ENCODE peak calls at places on chromosome 7, in five cellular contexts. R is heart right ventricle, M is endothelial cell, I is AG09319, C is astrocyte of the spinal cord. E is an unnamed sample.
A peak's percentile ranks its signal among the peaks of the same experiment; 100 is the strongest.

GRCh38 chr7:103524042-103524907 is 78.3 kb upstream of the SLC26A5 start:
- DNase-seq in C (peak; percentile 43), R (no peak), I (no peak), M (no peak), E (no peak)

GRCh38 chr7:150829426-150829825 is 22.9 kb upstream of the AOC1 start:
- DNase-seq in C (no peak), M (no peak), R (no peak), I (no peak), E (no peak)

GRCh38 chr7:112080974-112081373 is 125.2 kb downstream of the DOCK4 start:
- DNase-seq in M (peak; percentile 19), I (no peak), C (peak; percentile 70), R (no peak), E (no peak)

GRCh38 chr7:50553973-50554372 is 11.2 kb downstream of the DDC start:
- DNase-seq in R (no peak), C (no peak), M (no peak), I (no peak), E (no peak)

GRCh38 chr7:155618708-155619633 is 25.5 kb upstream of the RBM33 start:
- DNase-seq in I (no peak), R (no peak), C (peak; percentile 10), M (no peak), E (no peak)

GRCh38 chr7:54664235-54665228 is 94.5 kb downstream of the SEC61G start:
- DNase-seq in M (peak; percentile 83), I (no peak), R (peak; percentile 31), C (peak; percentile 15), E (peak; percentile 75)

GRCh38 chr7:159121068-159121467 is 23.6 kb downstream of the VIPR2 start:
- DNase-seq in R (no peak), I (no peak), M (no peak), C (no peak), E (no peak)

GRCh38 chr7:13169356-13169755 is 481.9 kb downstream of the ARL4A start:
- DNase-seq in R (no peak), I (no peak), M (no peak), C (no peak), E (no peak)

GRCh38 chr7:85068796-85069195 is 118.1 kb downstream of the SEMA3D start:
- DNase-seq in R (no peak), I (peak; percentile 48), C (peak; percentile 88), M (no peak), E (no peak)

GRCh38 chr7:32507416-32507815 is 12.1 kb downstream of the AVL9 start:
- DNase-seq in R (no peak), I (no peak), C (peak; percentile 17), M (no peak), E (no peak)

GRCh38 chr7:129514683-129515082 is 12.4 kb downstream of the SMKR1 start:
- DNase-seq in C (peak; percentile 33), M (no peak), R (no peak), I (no peak), E (no peak)

GRCh38 chr7:134887523-134887922 is 98.8 kb upstream of the AGBL3 start:
- DNase-seq in I (no peak), C (no peak), R (no peak), M (no peak), E (no peak)

GRCh38 chr7:155362380-155363145 is 64.9 kb downstream of the INSIG1 start:
- DNase-seq in M (no peak), R (no peak), I (no peak), C (no peak), E (no peak)

GRCh38 chr7:46291064-46291463 is 370.0 kb upstream of the IGFBP3 start:
- DNase-seq in R (no peak), C (peak; percentile 45), I (no peak), M (no peak), E (no peak)

GRCh38 chr7:114087674-114088539 is 169.1 kb upstream of the PPP1R3A start:
- DNase-seq in C (no peak), R (no peak), M (peak; percentile 14), I (no peak), E (no peak)

GRCh38 chr7:98341106-98341505 is 59.6 kb downstream of the BRI3 start:
- DNase-seq in R (no peak), I (no peak), C (peak; percentile 60), M (no peak), E (no peak)

GRCh38 chr7:43784030-43785001 is 25.8 kb downstream of the BLVRA start:
- DNase-seq in R (no peak), I (no peak), M (no peak), C (no peak), E (no peak)

GRCh38 chr7:121525155-121525819 is 129.2 kb upstream of the FAM3C start:
- DNase-seq in M (no peak), I (no peak), R (no peak), C (no peak), E (no peak)

GRCh38 chr7:121714559-121715303 is 158.2 kb upstream of the PTPRZ1 start:
- DNase-seq in R (no peak), C (no peak), M (no peak), I (no peak), E (no peak)

GRCh38 chr7:23184709-23185354 is 3.0 kb downstream of the NUP42 start:
- DNase-seq in R (no peak), C (peak; percentile 36), M (peak; percentile 64), I (peak; percentile 29), E (no peak)

GRCh38 chr7:35694784-35695627 is at the start of gene HERPUD2:
- DNase-seq in R (peak; percentile 93), M (peak; percentile 85), I (peak; percentile 66), C (peak; percentile 93), E (peak; percentile 91)
- TF ChIP-seq CTCF in R (no peak), M (no peak), I (no peak), C (no peak), E (no peak)

GRCh38 chr7:27164381-27165088 is 802 bp downstream of the HOXA9 start:
- DNase-seq in R (no peak), C (no peak), I (no peak), M (peak; percentile 60), E (no peak)
- TF ChIP-seq CTCF in R (no peak), C (no peak), I (no peak), M (no peak), E (peak; percentile 53)

GRCh38 chr7:157485361-157485831 is 148.6 kb downstream of the DNAJB6 start:
- DNase-seq in I (no peak), M (no peak), R (no peak), C (no peak), E (no peak)

GRCh38 chr7:157483515-157483914 is 146.7 kb downstream of the DNAJB6 start:
- DNase-seq in C (no peak), R (no peak), M (no peak), I (no peak), E (no peak)

GRCh38 chr7:157485961-157486510 is 149.2 kb downstream of the DNAJB6 start:
- DNase-seq in M (no peak), R (no peak), I (no peak), C (no peak), E (no peak)

GRCh38 chr7:157483971-157484410 is 147.2 kb downstream of the DNAJB6 start:
- DNase-seq in M (no peak), I (no peak), R (no peak), C (no peak), E (no peak)

DNA sequence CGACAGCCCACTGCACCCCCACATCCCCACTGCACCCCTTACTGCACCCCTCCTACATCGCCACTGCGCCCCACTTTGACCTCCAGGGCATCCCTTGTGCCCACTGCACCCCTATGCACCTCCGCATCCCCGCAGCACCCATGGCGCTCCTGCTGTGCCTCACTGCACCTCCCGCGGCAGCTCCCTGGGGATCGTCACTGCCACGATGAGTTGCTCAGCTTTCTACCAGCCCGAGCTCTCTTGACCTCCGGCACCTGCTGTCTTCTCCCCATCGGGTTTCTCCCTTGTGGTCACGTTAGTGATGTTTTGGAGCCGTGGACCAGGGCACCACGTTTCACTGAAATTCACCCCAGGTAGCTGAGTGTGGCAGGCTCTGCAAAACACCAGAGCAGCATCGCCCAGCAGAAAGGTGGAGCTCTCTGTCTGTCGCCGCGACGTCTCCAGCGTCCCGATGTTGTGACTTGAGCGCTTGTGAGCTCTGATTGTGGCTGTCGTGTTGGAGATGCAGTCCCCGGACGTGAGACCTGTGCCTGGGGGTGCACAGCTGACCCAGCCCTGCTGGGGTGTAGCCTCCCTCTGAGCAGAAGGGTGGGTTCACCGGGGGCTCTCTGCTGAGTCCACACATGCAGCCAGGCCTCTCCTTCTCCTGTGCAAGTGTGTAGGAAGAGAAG is 147.7 kb downstream of the DNAJB6 start:
- DNase-seq in R (no peak), C (no peak), I (no peak), M (no peak), E (no peak)
- TF ChIP-seq CTCF in R (no peak), C (no peak), I (no peak), M (no peak), E (no peak)

GRCh38 chr7:133564484-133564883 is 311.6 kb downstream of the EXOC4 start:
- DNase-seq in I (no peak), C (no peak), M (no peak), R (no peak), E (no peak)
- TF ChIP-seq CTCF in I (no peak), C (no peak), M (peak; percentile 31), R (no peak), E (peak; percentile 14)

GRCh38 chr7:20344396-20344795 is 13.7 kb downstream of the ITGB8 start:
- DNase-seq in I (no peak), C (no peak), R (no peak), M (no peak), E (no peak)

GRCh38 chr7:20343954-20344353 is 13.3 kb downstream of the ITGB8 start:
- DNase-seq in R (no peak), I (no peak), M (no peak), C (no peak), E (no peak)

GRCh38 chr7:20348408-20348807 is 17.7 kb downstream of the ITGB8 start:
- DNase-seq in R (no peak), C (no peak), M (no peak), I (no peak), E (no peak)

GRCh38 chr7:20343211-20343610 is 12.5 kb downstream of the ITGB8 start:
- DNase-seq in I (no peak), M (no peak), C (no peak), R (no peak), E (no peak)

DNA sequence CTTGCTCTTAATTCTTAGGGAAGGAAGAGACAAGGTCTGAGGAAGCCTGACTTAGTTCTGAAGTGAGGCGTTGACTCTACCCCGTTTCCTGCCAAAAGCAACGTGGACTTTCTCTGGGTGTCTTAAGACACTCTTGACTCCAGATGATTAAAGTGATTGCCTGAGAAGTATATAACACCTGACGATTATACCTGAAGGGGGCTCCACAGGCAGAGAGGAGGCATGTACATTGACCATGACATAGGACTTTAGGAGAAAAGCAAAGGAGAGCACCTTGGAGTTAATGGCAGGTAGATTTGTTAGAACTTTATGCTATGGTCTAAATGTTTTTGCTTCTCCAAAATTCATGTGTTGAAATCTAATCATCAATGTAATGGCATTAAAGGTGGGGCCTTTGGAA is 15.9 kb downstream of the ITGB8 start:
- DNase-seq in C (no peak), M (no peak), I (no peak), R (no peak), E (no peak)
- TF ChIP-seq CTCF in C (no peak), M (no peak), I (no peak), R (no peak), E (no peak)

GRCh38 chr7:131692131-131692960 is 135.9 kb upstream of the PODXL start:
- DNase-seq in C (peak; percentile 25), M (peak; percentile 91), I (no peak), R (peak; percentile 55), E (peak; percentile 82)

GRCh38 chr7:131689662-131690234 is 133.3 kb upstream of the PODXL start:
- DNase-seq in R (no peak), C (no peak), M (no peak), I (no peak), E (no peak)

GRCh38 chr7:131690446-131690845 is 134.0 kb upstream of the PODXL start:
- DNase-seq in C (no peak), R (no peak), I (no peak), M (no peak), E (no peak)

GRCh38 chr7:131688738-131689661 is 132.6 kb upstream of the PODXL start:
- DNase-seq in R (peak; percentile 60), I (peak; percentile 5), C (peak; percentile 45), M (peak; percentile 85), E (peak; percentile 77)

GRCh38 chr7:131691454-131692130 is 135.2 kb upstream of the PODXL start:
- DNase-seq in C (no peak), R (no peak), I (no peak), M (no peak), E (no peak)
- TF ChIP-seq CTCF in C (no peak), R (no peak), I (no peak), M (no peak), E (no peak)

E was measured in progenitor cell of endocrine pancreas.